ENCODE peak calls at places on chromosome 4, in four cellular contexts. One of them, this sample, is unnamed.

GRCh38 chr4:128161138-128161537 is 100.0 kb downstream of the LARP1B start:
- DNase-seq in NCI-H82: no peak
- DNase-seq in foreskin fibroblast: no peak
- DNase-seq in NCI-H748 treated with DMSO at 0.1 percent for 48 hours: no peak
- DNase-seq in this sample: no peak

GRCh38 chr4:176925962-176926361 is 133.2 kb upstream of the VEGFC start:
- DNase-seq in foreskin fibroblast: no peak
- DNase-seq in NCI-H748 treated with DMSO at 0.1 percent for 48 hours: no peak
- DNase-seq in NCI-H82: no peak
- DNase-seq in this sample: no peak

GRCh38 chr4:77193511-77194236 is 36.7 kb downstream of the CCNG2 start:
- DNase-seq in foreskin fibroblast: no peak
- DNase-seq in NCI-H82: no peak
- DNase-seq in NCI-H748 treated with DMSO at 0.1 percent for 48 hours: no peak
- DNase-seq in this sample: peak

GRCh38 chr4:2141762-2142520 is 82.8 kb downstream of the NAT8L start:
- DNase-seq in foreskin fibroblast: no peak
- DNase-seq in NCI-H748 treated with DMSO at 0.1 percent for 48 hours: no peak
- DNase-seq in NCI-H82: no peak
- DNase-seq in this sample: no peak

GRCh38 chr4:48490012-48490679 is at the start of gene ZAR1:
- DNase-seq in foreskin fibroblast: no peak
- DNase-seq in NCI-H748 treated with DMSO at 0.1 percent for 48 hours: no peak
- DNase-seq in NCI-H82: no peak
- DNase-seq in this sample: no peak

GRCh38 chr4:122874194-122874593 is 47.6 kb downstream of the FGF2 start:
- DNase-seq in NCI-H82: no peak
- DNase-seq in foreskin fibroblast: peak
- DNase-seq in NCI-H748 treated with DMSO at 0.1 percent for 48 hours: no peak
- DNase-seq in this sample: no peak

GRCh38 chr4:98474408-98474844 is 184.0 kb downstream of the TSPAN5 start:
- DNase-seq in NCI-H82: no peak
- DNase-seq in foreskin fibroblast: peak
- DNase-seq in NCI-H748 treated with DMSO at 0.1 percent for 48 hours: no peak
- DNase-seq in this sample: no peak

GRCh38 chr4:120865985-120866384 is 56.5 kb downstream of the PRDM5 start:
- DNase-seq in NCI-H748 treated with DMSO at 0.1 percent for 48 hours: no peak
- DNase-seq in NCI-H82: no peak
- DNase-seq in foreskin fibroblast: no peak
- DNase-seq in this sample: no peak

GRCh38 chr4:15774020-15774420 is 4.1 kb upstream of the CD38 start:
- DNase-seq in NCI-H748 treated with DMSO at 0.1 percent for 48 hours: no peak
- DNase-seq in NCI-H82: no peak
- DNase-seq in foreskin fibroblast: no peak
- DNase-seq in this sample: no peak

GRCh38 chr4:108372678-108373077 is 203.9 kb upstream of the LEF1 start:
- DNase-seq in NCI-H82: no peak
- DNase-seq in NCI-H748 treated with DMSO at 0.1 percent for 48 hours: no peak
- DNase-seq in foreskin fibroblast: no peak
- DNase-seq in this sample: no peak

GRCh38 chr4:96649536-96649935 is 809.6 kb downstream of the PDHA2 start:
- DNase-seq in NCI-H748 treated with DMSO at 0.1 percent for 48 hours: no peak
- DNase-seq in foreskin fibroblast: no peak
- DNase-seq in NCI-H82: no peak
- DNase-seq in this sample: no peak

GRCh38 chr4:73019462-73020047 is 50.0 kb downstream of the COX18 start:
- DNase-seq in NCI-H82: peak
- DNase-seq in foreskin fibroblast: peak
- DNase-seq in NCI-H748 treated with DMSO at 0.1 percent for 48 hours: no peak
- DNase-seq in this sample: no peak

This sample was measured in cardiac septum.